ENCODE peak calls at places on chromosomes 12 and 14, in seven cellular contexts. I, H, O, S, V, F and D are unnamed samples.

GRCh38 chr14:68688872-68689371 is 103.9 kb downstream of the ZFP36L1 start:
- DNase-seq in H (no peak), O (no peak), F (no peak), S (peak), I (no peak), V (no peak), D (no peak)

GRCh38 chr12:77696183-77696582 is 134.5 kb upstream of the NAV3 start:
- DNase-seq in F (no peak), S (no peak), H (no peak), I (no peak), O (no peak), V (no peak), D (no peak)

GRCh38 chr12:121812320-121812871 is 8.6 kb downstream of the SETD1B start:
- DNase-seq in O (peak), V (peak), S (peak), I (no peak), H (no peak), F (no peak), D (no peak)

GRCh38 chr12:78753058-78753457 is 111.5 kb upstream of the SYT1 start:
- DNase-seq in I (no peak), V (no peak), H (no peak), S (no peak), O (no peak), F (no peak), D (no peak)

GRCh38 chr12:24778486-24779304 is 170.2 kb downstream of the BCAT1 start:
- DNase-seq in H (no peak), I (no peak), F (no peak), S (peak), V (peak), O (no peak), D (no peak)

GRCh38 chr14:24307575-24308341 is at the start of gene CIDEB:
- DNase-seq in H (no peak), S (peak), V (peak), I (no peak), F (peak), O (peak), D (peak)

GRCh38 chr12:42732908-42733411 is 143.4 kb upstream of the PRICKLE1 start:
- DNase-seq in I (no peak), V (no peak), F (no peak), H (no peak), O (no peak), S (no peak), D (no peak)

GRCh38 chr12:126926023-126926600 is 1340.9 kb upstream of the TMEM132C start:
- DNase-seq in I (no peak), H (no peak), F (no peak), V (no peak), S (no peak), O (no peak), D (no peak)

GRCh38 chr12:5571115-5571514 is 139.2 kb downstream of the NTF3 start:
- DNase-seq in V (no peak), H (no peak), S (no peak), I (no peak), O (no peak), F (no peak), D (no peak)

GRCh38 chr14:72800848-72801370 is 93.0 kb downstream of the DPF3 start:
- DNase-seq in V (no peak), S (no peak), O (no peak), I (no peak), F (no peak), H (no peak), D (no peak)

GRCh38 chr12:124392991-124393790 is 98.3 kb downstream of the RFLNA start:
- DNase-seq in O (peak), I (peak), S (peak), V (no peak), F (no peak), H (no peak), D (no peak)

GRCh38 chr12:60805340-60805739 is 1209.5 kb downstream of the SLC16A7 start:
- DNase-seq in I (no peak), F (no peak), O (no peak), H (no peak), V (no peak), S (no peak), D (no peak)

GRCh38 chr12:6700646-6701051 is at the start of gene PIANP:
- DNase-seq in O (peak), F (peak), S (peak), I (no peak), V (no peak), H (no peak), D (peak)

GRCh38 chr12:122062832-122063690 is 15.5 kb upstream of the MLXIP start:
- DNase-seq in V (no peak), O (peak), F (no peak), I (no peak), S (peak), H (no peak), D (no peak)